ENCODE peak calls at places on chromosomes 6 and 20, in eight cellular contexts. A is psoas muscle; G is naive thymus-derived CD8-positive, alpha-beta T cell; J is epithelial cell of esophagus; H is GM12891; X is mesothelial cell of epicardium; O is astrocyte of the spinal cord; I is NAMALWA. R is an unnamed sample.

GRCh38 chr20:58982406-58983114 is 1.5 kb downstream of the NELFCD start:
- DNase-seq in A (no peak), J (no peak), H (no peak), O (no peak), I (peak; percentile 16), X (no peak), G (no peak), R (no peak)

GRCh38 chr6:110529907-110530306 is 53.5 kb upstream of the SLC22A16 start:
- DNase-seq in G (no peak), A (no peak), O (no peak), J (no peak), I (no peak), X (no peak), H (no peak), R (no peak)

GRCh38 chr20:45987108-45987780 is 15.2 kb upstream of the ZNF335 start:
- DNase-seq in A (peak; percentile 84), G (peak; percentile 52), H (peak; percentile 78), O (peak; percentile 42), J (peak; percentile 68), I (peak; percentile 69), X (peak; percentile 49), R (peak; percentile 48)

GRCh38 chr20:51687630-51688029 is 80.6 kb downstream of the ATP9A start:
- DNase-seq in J (no peak), G (no peak), X (no peak), O (no peak), I (no peak), H (no peak), A (no peak), R (no peak)

GRCh38 chr20:3420211-3420707 is 12.8 kb upstream of the DNAAF9 start:
- DNase-seq in H (peak; percentile 49), X (no peak), O (peak; percentile 10), G (no peak), A (peak; percentile 63), J (peak; percentile 93), I (no peak), R (no peak)

GRCh38 chr20:33793011-33793931 is 17.9 kb upstream of the CHMP4B start:
- DNase-seq in H (no peak), X (no peak), O (peak; percentile 58), A (peak; percentile 57), I (no peak), G (no peak), J (no peak), R (no peak)

GRCh38 chr20:40274912-40275654 is 414.0 kb downstream of the MAFB start:
- DNase-seq in J (no peak), O (no peak), I (no peak), X (no peak), A (no peak), G (no peak), H (no peak), R (no peak)

GRCh38 chr6:77173472-77174074 is 289.7 kb downstream of the HTR1B start:
- DNase-seq in H (no peak), I (no peak), G (no peak), O (no peak), A (no peak), X (no peak), J (peak; percentile 27), R (no peak)

GRCh38 chr6:119395192-119395591 is 45.6 kb upstream of the MAN1A1 start:
- DNase-seq in G (no peak), J (no peak), I (peak; percentile 69), O (no peak), H (no peak), X (no peak), A (no peak), R (no peak)

GRCh38 chr6:118660218-118660569 is 8.8 kb upstream of the CEP85L start:
- DNase-seq in O (no peak), X (peak; percentile 76), I (peak; percentile 66), H (no peak), G (peak; percentile 69), J (no peak), A (no peak), R (peak; percentile 22)

GRCh38 chr6:12008366-12009179 is 3.5 kb upstream of the HIVEP1 start:
- DNase-seq in J (peak; percentile 70), H (peak; percentile 44), I (peak; percentile 92), X (peak; percentile 70), G (peak; percentile 89), O (peak; percentile 72), A (peak; percentile 92), R (peak; percentile 66)

GRCh38 chr6:18507018-18507415 is 119.9 kb downstream of the RNF144B start:
- DNase-seq in I (peak; percentile 38), O (no peak), X (no peak), A (no peak), G (no peak), H (no peak), J (no peak), R (no peak)

GRCh38 chr6:37027811-37028469 is 22.5 kb downstream of the FGD2 start:
- DNase-seq in O (no peak), J (no peak), I (no peak), H (no peak), X (no peak), G (no peak), A (no peak), R (no peak)

GRCh38 chr20:42945595-42945994 is 244.1 kb downstream of the PTPRT start:
- DNase-seq in J (no peak), O (no peak), H (no peak), I (no peak), G (no peak), X (no peak), A (no peak), R (no peak)

GRCh38 chr20:47258745-47259695 is 97.5 kb downstream of the ZMYND8 start:
- DNase-seq in X (no peak), H (no peak), A (no peak), O (peak; percentile 37), J (peak; percentile 78), I (peak; percentile 78), G (no peak), R (no peak)

GRCh38 chr6:133623065-133623464 is 265.8 kb upstream of the TCF21 start:
- DNase-seq in X (no peak), G (no peak), I (no peak), A (no peak), O (peak; percentile 41), H (no peak), J (no peak), R (peak; percentile 19)

GRCh38 chr6:29743025-29743424 is 19.8 kb downstream of the HLA-F start:
- DNase-seq in A (no peak), O (no peak), G (no peak), H (no peak), J (no peak), X (no peak), I (no peak), R (no peak)

GRCh38 chr6:149137594-149137993 is 179.9 kb upstream of the TAB2 start:
- DNase-seq in X (no peak), J (no peak), I (no peak), O (no peak), A (no peak), H (no peak), G (no peak), R (no peak)

R was measured in uterus.